ENCODE peak calls at places on chromosomes 4 and X, in six cellular contexts. One of them, this sample, is unnamed.

GRCh38 chr4:119672938-119673337 is 44.3 kb upstream of the PDE5A start:
- DNase-seq in activated CD8-positive, alpha-beta memory T cell treated with anti-CD3 and anti-CD28 coated beads for 48 hours: no peak
- DNase-seq in iris pigment epithelial cell: no peak
- DNase-seq in astrocyte of the spinal cord: no peak
- DNase-seq in ascending aorta: no peak
- DNase-seq in GM10248: no peak
- DNase-seq in this sample: no peak

GRCh38 chrX:109624641-109625311 is at the start of gene KCNE5:
- DNase-seq in activated CD8-positive, alpha-beta memory T cell treated with anti-CD3 and anti-CD28 coated beads for 48 hours: no peak
- DNase-seq in iris pigment epithelial cell: no peak
- DNase-seq in astrocyte of the spinal cord: no peak
- DNase-seq in ascending aorta: no peak
- DNase-seq in GM10248: no peak
- DNase-seq in this sample: no peak

GRCh38 chr4:159103406-159104131 is 690 bp downstream of the RAPGEF2 start:
- DNase-seq in activated CD8-positive, alpha-beta memory T cell treated with anti-CD3 and anti-CD28 coated beads for 48 hours: peak; percentile 13
- DNase-seq in iris pigment epithelial cell: peak; percentile 48
- DNase-seq in astrocyte of the spinal cord: peak; percentile 52
- DNase-seq in ascending aorta: peak; percentile 70
- DNase-seq in GM10248: peak; percentile 56
- DNase-seq in this sample: no peak

GRCh38 chrX:153636716-153637115 is 10.3 kb upstream of the DUSP9 start:
- DNase-seq in activated CD8-positive, alpha-beta memory T cell treated with anti-CD3 and anti-CD28 coated beads for 48 hours: no peak
- DNase-seq in iris pigment epithelial cell: no peak
- DNase-seq in astrocyte of the spinal cord: no peak
- DNase-seq in ascending aorta: no peak
- DNase-seq in GM10248: peak; percentile 5
- DNase-seq in this sample: no peak

GRCh38 chr4:150130953-150131352 is 52.7 kb downstream of the DCLK2 start:
- DNase-seq in activated CD8-positive, alpha-beta memory T cell treated with anti-CD3 and anti-CD28 coated beads for 48 hours: no peak
- DNase-seq in iris pigment epithelial cell: peak; percentile 85
- DNase-seq in astrocyte of the spinal cord: peak; percentile 84
- DNase-seq in ascending aorta: peak; percentile 71
- DNase-seq in GM10248: no peak
- DNase-seq in this sample: no peak

GRCh38 chr4:23036921-23037495 is 344.3 kb downstream of the GBA3 start:
- DNase-seq in activated CD8-positive, alpha-beta memory T cell treated with anti-CD3 and anti-CD28 coated beads for 48 hours: no peak
- DNase-seq in iris pigment epithelial cell: no peak
- DNase-seq in astrocyte of the spinal cord: no peak
- DNase-seq in ascending aorta: no peak
- DNase-seq in GM10248: no peak
- DNase-seq in this sample: no peak

GRCh38 chr4:8912089-8912455 is 40.4 kb upstream of the HMX1 start:
- DNase-seq in activated CD8-positive, alpha-beta memory T cell treated with anti-CD3 and anti-CD28 coated beads for 48 hours: no peak
- DNase-seq in iris pigment epithelial cell: no peak
- DNase-seq in astrocyte of the spinal cord: no peak
- DNase-seq in ascending aorta: no peak
- DNase-seq in GM10248: no peak
- DNase-seq in this sample: no peak

GRCh38 chr4:70980196-70980595 is 13.3 kb upstream of the DCK start:
- DNase-seq in activated CD8-positive, alpha-beta memory T cell treated with anti-CD3 and anti-CD28 coated beads for 48 hours: no peak
- DNase-seq in iris pigment epithelial cell: no peak
- DNase-seq in astrocyte of the spinal cord: no peak
- DNase-seq in ascending aorta: no peak
- DNase-seq in GM10248: no peak
- DNase-seq in this sample: no peak

GRCh38 chr4:91064157-91064853 is 937.1 kb downstream of the CCSER1 start:
- DNase-seq in activated CD8-positive, alpha-beta memory T cell treated with anti-CD3 and anti-CD28 coated beads for 48 hours: no peak
- DNase-seq in iris pigment epithelial cell: peak; percentile 54
- DNase-seq in astrocyte of the spinal cord: peak; percentile 77
- DNase-seq in ascending aorta: no peak
- DNase-seq in GM10248: no peak
- DNase-seq in this sample: no peak

GRCh38 chr4:38943355-38943754 is 75.7 kb downstream of the FAM114A1 start:
- DNase-seq in activated CD8-positive, alpha-beta memory T cell treated with anti-CD3 and anti-CD28 coated beads for 48 hours: no peak
- DNase-seq in iris pigment epithelial cell: no peak
- DNase-seq in astrocyte of the spinal cord: no peak
- DNase-seq in ascending aorta: no peak
- DNase-seq in GM10248: no peak
- DNase-seq in this sample: no peak

GRCh38 chr4:184268574-184269160 is 51.0 kb upstream of the ENPP6 start:
- DNase-seq in activated CD8-positive, alpha-beta memory T cell treated with anti-CD3 and anti-CD28 coated beads for 48 hours: no peak
- DNase-seq in iris pigment epithelial cell: no peak
- DNase-seq in astrocyte of the spinal cord: peak; percentile 14
- DNase-seq in ascending aorta: no peak
- DNase-seq in GM10248: no peak
- DNase-seq in this sample: no peak

GRCh38 chr4:141652161-141652778 is 15.9 kb downstream of the IL15 start:
- DNase-seq in activated CD8-positive, alpha-beta memory T cell treated with anti-CD3 and anti-CD28 coated beads for 48 hours: no peak
- DNase-seq in iris pigment epithelial cell: peak; percentile 91
- DNase-seq in astrocyte of the spinal cord: peak; percentile 80
- DNase-seq in ascending aorta: no peak
- DNase-seq in GM10248: no peak
- DNase-seq in this sample: no peak

GRCh38 chrX:6917666-6918065 is 229.8 kb upstream of the STS start:
- DNase-seq in activated CD8-positive, alpha-beta memory T cell treated with anti-CD3 and anti-CD28 coated beads for 48 hours: no peak
- DNase-seq in iris pigment epithelial cell: no peak
- DNase-seq in astrocyte of the spinal cord: no peak
- DNase-seq in ascending aorta: no peak
- DNase-seq in GM10248: no peak
- DNase-seq in this sample: no peak